ENCODE peak calls at places on chromosomes 2 and 18, in ten cellular contexts. H, S, X, G, Y, F, A, D, C and N are unnamed samples. For H3K4me1, the result is how much of the 10 kb centered on the place peaks cover.

GRCh38 chr2:121172456-121172855 is 112.5 kb downstream of the TFCP2L1 start:
- DNase-seq in A (no peak), S (no peak), F (no peak), H (no peak), Y (no peak), X (no peak), C (no peak), G (no peak), D (no peak), N (no peak)

GRCh38 chr2:194917519-194917918 is 739.5 kb upstream of the SLC39A10 start:
- DNase-seq in X (no peak), C (no peak), S (no peak), G (no peak), A (no peak), Y (no peak), F (no peak), D (no peak), H (no peak), N (no peak)

GRCh38 chr18:76932026-76932819 is 109.9 kb downstream of the ZNF236 start:
- DNase-seq in A (no peak), G (no peak), H (no peak), C (no peak), D (no peak), Y (no peak), X (no peak), F (no peak), S (no peak), N (no peak)

GRCh38 chr2:99488999-99489757 is 639 bp downstream of the REV1 start:
- DNase-seq in D (peak), A (peak), X (peak), G (peak), S (no peak), Y (no peak), F (peak), H (peak), C (no peak), N (peak)

GRCh38 chr2:127197475-127198385 is 22.4 kb downstream of the CYP27C1 start:
- DNase-seq in H (peak), F (no peak), D (peak), A (no peak), X (peak), C (peak), G (peak), S (peak), Y (no peak), N (peak)

GRCh38 chr18:79856119-79857080 is 58.7 kb downstream of the KCNG2 start:
- DNase-seq in S (no peak), X (no peak), Y (no peak), C (peak), H (no peak), F (no peak), G (peak), D (no peak), A (no peak), N (peak)

GRCh38 chr2:191845248-191845715 is 1.6 kb downstream of the CAVIN2 start:
- DNase-seq in G (no peak), A (peak), Y (no peak), D (no peak), C (no peak), H (no peak), X (no peak), F (no peak), S (no peak), N (no peak)

GRCh38 chr2:115529627-115530026 is 1087.2 kb downstream of the DPP10 start:
- DNase-seq in A (no peak), D (no peak), C (no peak), F (no peak), S (no peak), G (no peak), X (no peak), H (no peak), Y (no peak), N (no peak)

GRCh38 chr2:9398881-9399805 is 24.2 kb downstream of the ITGB1BP1 start:
- DNase-seq in H (no peak), Y (no peak), C (peak), F (no peak), A (peak), X (no peak), D (no peak), S (no peak), G (no peak), N (peak)

GRCh38 chr2:239692348-239692747 is 291.5 kb upstream of the HDAC4 start:
- DNase-seq in S (no peak), C (no peak), F (no peak), D (no peak), A (no peak), X (no peak), Y (no peak), G (no peak), H (no peak), N (no peak)

GRCh38 chr2:47508641-47509040 is 105.7 kb downstream of the MSH2 start:
- DNase-seq in C (no peak), H (no peak), Y (no peak), G (no peak), A (no peak), S (no peak), F (no peak), X (no peak), D (no peak), N (no peak)

GRCh38 chr2:68650645-68651044 is 7.3 kb downstream of the PROKR1 start:
- DNase-seq in D (no peak), S (no peak), G (no peak), C (no peak), X (no peak), A (no peak), H (no peak), F (no peak), Y (no peak), N (no peak)

GRCh38 chr2:66189598-66189997 is 245.3 kb upstream of the MEIS1 start:
- DNase-seq in D (no peak), S (no peak), F (no peak), C (no peak), X (no peak), H (no peak), Y (no peak), A (no peak), G (no peak), N (no peak)

GRCh38 chr2:207969249-207969648 is 56.1 kb downstream of the PLEKHM3 start:
- DNase-seq in D (no peak), F (no peak), H (no peak), A (no peak), Y (no peak), C (no peak), G (no peak), X (no peak), S (no peak), N (no peak)

GRCh38 chr2:37916512-37917082 is 8.5 kb upstream of the RMDN2 start:
- DNase-seq in S (no peak), A (peak), G (no peak), X (no peak), H (peak), F (no peak), D (peak), C (no peak), Y (no peak), N (peak)

GRCh38 chr18:21463718-21464117 is 136.8 kb downstream of the ESCO1 start:
- DNase-seq in H (no peak), X (no peak), C (no peak), A (no peak), D (no peak), S (no peak), F (no peak), G (no peak), Y (no peak), N (no peak)

GRCh38 chr2:130372055-130372832 is 16.4 kb downstream of the PTPN18 start:
- DNase-seq in G (peak), Y (no peak), D (peak), A (peak), S (peak), C (peak), X (peak), F (peak), H (peak), N (peak)

GRCh38 chr2:67984600-67984999 is 78.2 kb downstream of the C1D start:
- DNase-seq in X (no peak), G (no peak), F (no peak), C (no peak), A (no peak), D (no peak), S (no peak), Y (no peak), H (no peak), N (no peak)

GRCh38 chr2:142857247-142858154 is 20.0 kb upstream of the KYNU start:
- DNase-seq in X (no peak), H (no peak), Y (no peak), S (no peak), C (no peak), A (no peak), G (no peak), D (no peak), F (no peak), N (no peak)

GRCh38 chr2:32864337-32864736 is 82.4 kb upstream of the LTBP1 start:
- DNase-seq in G (no peak), S (no peak), H (no peak), Y (no peak), X (no peak), D (no peak), C (no peak), A (no peak), F (no peak), N (no peak)

GRCh38 chr18:78939105-78939504 is 40.5 kb upstream of the SALL3 start:
- DNase-seq in S (no peak), F (no peak), D (no peak), A (no peak), X (no peak), Y (no peak), C (no peak), G (no peak), H (no peak), N (no peak)

GRCh38 chr18:78293940-78294401 is 685.6 kb upstream of the SALL3 start:
- DNase-seq in G (no peak), S (no peak), A (no peak), X (no peak), C (no peak), F (no peak), D (no peak), Y (no peak), H (no peak), N (no peak)

GRCh38 chr2:32427672-32428622 is 71.1 kb downstream of the BIRC6 start:
- DNase-seq in D (no peak), Y (no peak), A (no peak), S (no peak), C (no peak), G (peak), H (no peak), F (no peak), X (no peak), N (no peak)

GRCh38 chr18:61949946-61950345 is 57.1 kb upstream of the RNF152 start:
- DNase-seq in X (no peak), F (no peak), S (no peak), Y (no peak), C (no peak), H (no peak), D (peak), A (no peak), G (no peak), N (no peak)

GRCh38 chr2:214611015-214611414 is 198.5 kb downstream of the BARD1 start:
- DNase-seq in X (no peak), D (no peak), Y (no peak), H (no peak), F (no peak), A (no peak), G (no peak), S (no peak), C (no peak), N (no peak)

GRCh38 chr2:1717129-1717528 is 27.2 kb downstream of the PXDN start:
- DNase-seq in F (peak), C (no peak), G (peak), D (peak), A (peak), Y (no peak), H (no peak), X (no peak), S (no peak), N (no peak)

GRCh38 chr2:10073706-10074105 is 6.5 kb downstream of the CYS1 start:
- DNase-seq in D (no peak), C (no peak), G (no peak), X (no peak), F (no peak), S (no peak), Y (no peak), A (no peak), H (no peak), N (no peak)

GRCh38 chr2:55051026-55051866 is 995 bp upstream of the RTN4 start:
- DNase-seq in C (no peak), H (peak), S (peak), A (peak), G (peak), X (peak), Y (peak), F (no peak), D (peak), N (peak)

GRCh38 chr2:107068069-107068468 is 182.1 kb upstream of the ST6GAL2 start:
- DNase-seq in C (no peak), D (no peak), S (no peak), G (no peak), A (no peak), F (no peak), Y (no peak), X (no peak), H (peak), N (no peak)

GRCh38 chr2:140173790-140174189 is 1393.6 kb upstream of the NXPH2 start:
- DNase-seq in S (no peak), X (no peak), H (no peak), F (no peak), Y (no peak), C (no peak), A (no peak), G (no peak), D (no peak), N (no peak)

GRCh38 chr2:19536136-19536535 is 177.7 kb upstream of the OSR1 start:
- DNase-seq in D (no peak), F (no peak), A (no peak), H (no peak), X (no peak), S (no peak), G (no peak), Y (no peak), C (no peak), N (no peak)

GRCh38 chr2:138364554-138365162 is 136.9 kb upstream of the SPOPL start:
- DNase-seq in C (no peak), X (no peak), G (no peak), F (no peak), A (no peak), S (no peak), D (no peak), H (no peak), Y (no peak), N (no peak)

GRCh38 chr2:153870308-153870707 is 1.4 kb upstream of the GALNT13 start:
- DNase-seq in A (no peak), S (no peak), D (no peak), F (no peak), C (no peak), Y (no peak), G (peak), H (no peak), X (no peak), N (no peak)

GRCh38 chr2:27857417-27858172 is 32.6 kb downstream of the RBKS start:
- DNase-seq in H (no peak), F (no peak), D (no peak), S (no peak), C (no peak), A (no peak), Y (no peak), G (no peak), X (no peak), N (no peak)

GRCh38 chr2:230582851-230583283 is 129.8 kb upstream of the CAB39 start:
- DNase-seq in F (no peak), D (no peak), A (no peak), X (no peak), S (no peak), Y (no peak), H (no peak), G (no peak), C (no peak), N (no peak)

GRCh38 chr2:33363599-33364300 is 112.7 kb upstream of the RASGRP3 start:
- DNase-seq in S (no peak), G (no peak), H (no peak), A (no peak), C (no peak), F (no peak), D (no peak), Y (no peak), X (no peak), N (no peak)

GRCh38 chr2:72770879-72771461 is 54.9 kb downstream of the EXOC6B start:
- DNase-seq in A (peak), C (no peak), X (peak), G (peak), S (peak), D (peak), F (no peak), H (peak), Y (no peak), N (no peak)

GRCh38 chr2:26317377-26318105 is 28.4 kb upstream of the SELENOI start:
- DNase-seq in Y (no peak), G (no peak), X (no peak), A (no peak), D (no peak), F (no peak), C (no peak), S (no peak), H (no peak), N (no peak)

GRCh38 chr2:7025098-7025497 is 107.9 kb downstream of the RNF144A start:
- DNase-seq in C (no peak), D (no peak), Y (no peak), S (no peak), H (no peak), F (no peak), A (peak), X (no peak), G (no peak), N (no peak)
- H3K4me1 ChIP-seq in C (under half), D (under half), Y (under half), S (under half), H (under half), F (under half), A (under half), X (under half), G (under half), N (under half)

GRCh38 chr18:63070750-63071502 is 248.6 kb downstream of the BCL2 start:
- DNase-seq in F (no peak), A (no peak), S (no peak), D (no peak), X (no peak), C (no peak), G (no peak), H (no peak), Y (no peak), N (no peak)

GRCh38 chr18:63078471-63078870 is 241.1 kb downstream of the BCL2 start:
- DNase-seq in F (no peak), A (no peak), C (no peak), S (no peak), H (no peak), G (no peak), Y (no peak), X (no peak), D (no peak), N (no peak)

GRCh38 chr18:63071566-63072175 is 247.9 kb downstream of the BCL2 start:
- DNase-seq in C (no peak), F (no peak), A (no peak), Y (no peak), D (no peak), H (no peak), S (no peak), G (no peak), X (no peak), N (no peak)

GRCh38 chr18:63073481-63073880 is 246.1 kb downstream of the BCL2 start:
- DNase-seq in S (no peak), X (no peak), A (no peak), F (no peak), G (no peak), D (no peak), C (no peak), Y (peak), H (no peak), N (no peak)

GRCh38 chr18:63074987-63075404 is 244.6 kb downstream of the BCL2 start:
- DNase-seq in H (peak), Y (no peak), X (peak), G (peak), S (peak), D (peak), C (peak), F (peak), A (peak), N (peak)
- TF ChIP-seq POLR2AphosphoS5 in H (no peak), Y (no peak), X (no peak), G (no peak), S (peak), D (peak), C (no peak), F (no peak), A (peak), N (no peak)

GRCh38 chr18:3060667-3061580 is 48.0 kb upstream of the LPIN2 start:
- DNase-seq in G (no peak), F (no peak), H (no peak), Y (no peak), S (no peak), C (no peak), A (no peak), X (no peak), D (no peak), N (no peak)

GRCh38 chr18:3058328-3059191 is 45.6 kb upstream of the LPIN2 start:
- DNase-seq in S (no peak), G (no peak), Y (peak), D (no peak), C (no peak), F (no peak), X (no peak), H (no peak), A (no peak), N (no peak)

GRCh38 chr18:3062798-3063563 is 50.0 kb upstream of the LPIN2 start:
- DNase-seq in D (peak), C (no peak), Y (peak), A (peak), F (peak), H (peak), G (peak), S (peak), X (peak), N (peak)

GRCh38 chr18:3059272-3059671 is 46.3 kb upstream of the LPIN2 start:
- DNase-seq in D (no peak), G (no peak), A (no peak), C (no peak), X (no peak), S (no peak), F (no peak), H (no peak), Y (no peak), N (no peak)

DNA sequence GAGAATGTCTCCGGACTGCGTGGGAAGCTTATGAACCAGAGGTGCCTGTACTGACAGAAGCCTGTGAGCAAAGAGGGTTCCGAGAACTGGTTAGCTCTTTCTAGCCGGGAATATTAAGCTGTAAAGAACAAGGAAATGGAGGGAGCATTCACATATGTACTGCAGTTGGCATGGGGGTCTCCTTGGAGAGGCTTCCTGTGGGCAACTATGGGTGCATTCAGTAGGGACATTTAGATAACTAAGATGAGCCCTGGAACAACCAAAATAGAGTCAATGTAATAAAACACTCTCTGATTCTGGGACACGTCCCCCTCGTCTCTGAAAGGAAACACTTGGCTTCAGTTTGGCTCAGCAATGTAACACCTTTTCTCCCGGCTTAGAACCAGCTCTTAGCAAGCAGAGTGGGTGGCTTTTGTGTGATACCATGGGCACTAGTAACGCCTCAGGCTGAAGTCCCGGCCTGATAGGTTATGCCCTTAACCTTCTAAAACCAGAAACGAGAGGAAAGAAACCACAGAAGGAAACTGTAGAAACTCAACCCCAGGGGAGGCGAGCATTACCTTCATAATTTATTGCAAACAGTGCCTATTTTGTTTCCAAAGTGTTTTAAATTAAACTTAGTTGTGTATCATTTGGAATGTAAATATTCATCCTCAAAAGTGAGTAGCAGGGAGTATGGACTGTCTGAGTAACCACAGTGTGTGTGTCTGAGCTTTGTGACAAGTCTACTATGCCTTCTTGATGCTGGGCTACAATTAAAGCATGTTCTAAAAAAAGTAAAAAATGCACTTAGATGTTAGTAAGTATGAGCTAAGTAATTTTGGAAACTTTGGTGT is 48.9 kb upstream of the LPIN2 start:
- DNase-seq in C (no peak), Y (no peak), H (no peak), G (no peak), D (no peak), F (no peak), S (no peak), A (no peak), X (no peak), N (no peak)
- H3K27ac ChIP-seq in C (peak), Y (peak), H (peak), G (no peak), D (no peak), F (peak), S (no peak), A (no peak), X (no peak), N (no peak)

DNA sequence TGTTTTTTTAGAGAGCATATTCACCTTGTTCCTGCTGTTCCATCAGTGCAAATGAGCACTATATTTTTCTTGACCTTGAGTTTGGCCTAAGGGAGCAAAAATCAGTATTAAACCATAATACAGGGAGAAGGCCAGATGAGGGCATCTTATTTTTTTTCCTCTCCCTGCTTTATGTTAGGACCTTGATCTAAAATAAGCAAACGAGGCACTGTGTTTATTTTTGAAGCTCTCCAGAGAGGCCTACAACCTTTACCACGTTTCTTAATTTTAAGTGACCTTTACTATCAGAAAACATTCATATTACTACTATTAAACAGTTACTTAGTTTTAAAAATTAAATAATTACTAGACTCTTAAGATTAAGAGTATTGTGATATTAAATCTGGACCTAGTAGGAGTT is 100.8 kb downstream of the TANC1 start:
- DNase-seq in G (no peak), X (no peak), D (no peak), H (no peak), F (no peak), C (no peak), Y (no peak), A (no peak), S (no peak), N (no peak)
- H3K4me1 ChIP-seq in G (under half), X (under half), D (under half), H (under half), F (under half), C (under half), Y (under half), A (half or more), S (under half), N (half or more)

GRCh38 chr2:70089220-70089945 is 2.1 kb downstream of the PCBP1 start:
- DNase-seq in X (peak), F (no peak), C (no peak), D (no peak), H (no peak), A (peak), Y (no peak), G (peak), S (no peak), N (peak)
- TF ChIP-seq POLR2AphosphoS5 in X (peak), F (no peak), C (peak), D (peak), H (no peak), A (no peak), Y (peak), G (no peak), S (no peak), N (no peak)